ENCODE peak calls at places on chromosome 15, in six cellular contexts. N, S, V, O, I and L are unnamed samples.

GRCh38 chr15:100438570-100438969 is 90.2 kb downstream of the CERS3 start:
- DNase-seq in N (no peak), S (no peak), V (no peak), O (no peak), I (no peak), L (no peak)

GRCh38 chr15:74906450-74907276 is at the start of gene FAM219B:
- DNase-seq in N (peak), S (peak), V (no peak), O (peak), I (peak), L (peak)

GRCh38 chr15:79156704-79157375 is 66.3 kb upstream of the RASGRF1 start:
- DNase-seq in N (no peak), S (no peak), V (no peak), O (no peak), I (no peak), L (no peak)

GRCh38 chr15:57919754-57920153 is 145.8 kb downstream of the ALDH1A2 start:
- DNase-seq in N (no peak), S (no peak), V (no peak), O (no peak), I (no peak), L (no peak)

GRCh38 chr15:50685191-50685975 is 1.2 kb downstream of the TRPM7 start:
- DNase-seq in N (peak), S (no peak), V (no peak), O (no peak), I (no peak), L (peak)

GRCh38 chr15:70281811-70282307 is 184.1 kb upstream of the TLE3 start:
- DNase-seq in N (peak), S (no peak), V (no peak), O (no peak), I (no peak), L (peak)

GRCh38 chr15:75721462-75721922 is 8.8 kb upstream of the CSPG4 start:
- DNase-seq in N (no peak), S (no peak), V (no peak), O (no peak), I (no peak), L (no peak)

GRCh38 chr15:68389041-68389930 is 42.7 kb downstream of the ITGA11 start:
- DNase-seq in N (no peak), S (peak), V (no peak), O (no peak), I (no peak), L (no peak)

GRCh38 chr15:82750831-82751181 is 41.1 kb upstream of the AP3B2 start:
- DNase-seq in N (no peak), S (no peak), V (no peak), O (peak), I (no peak), L (no peak)

GRCh38 chr15:99423186-99424130 is 142.3 kb upstream of the MEF2A start:
- DNase-seq in N (no peak), S (no peak), V (no peak), O (no peak), I (no peak), L (no peak)

GRCh38 chr15:69080203-69080957 is 65.9 kb downstream of the NOX5 start:
- DNase-seq in N (no peak), S (peak), V (no peak), O (peak), I (no peak), L (no peak)

GRCh38 chr15:45424429-45424828 is 46.1 kb upstream of the GATM start:
- DNase-seq in N (no peak), S (no peak), V (no peak), O (no peak), I (no peak), L (no peak)

GRCh38 chr15:68439506-68439905 is 7.5 kb upstream of the ITGA11 start:
- DNase-seq in N (no peak), S (peak), V (no peak), O (peak), I (no peak), L (no peak)

GRCh38 chr15:43769584-43770228 is 7.1 kb downstream of the ELL3 start:
- DNase-seq in N (peak), S (peak), V (peak), O (peak), I (no peak), L (peak)

GRCh38 chr15:25730918-25731317 is 132.2 kb downstream of the ATP10A start:
- DNase-seq in N (no peak), S (no peak), V (no peak), O (no peak), I (no peak), L (no peak)

GRCh38 chr15:75468908-75469307 is 17.4 kb upstream of the SIN3A start:
- DNase-seq in N (no peak), S (no peak), V (no peak), O (no peak), I (no peak), L (no peak)

GRCh38 chr15:82890338-82891024 is 62.0 kb downstream of the HOMER2 start:
- DNase-seq in N (peak), S (no peak), V (no peak), O (no peak), I (no peak), L (no peak)

GRCh38 chr15:65336369-65336766 is 31.9 kb downstream of the RNU5B-1 start:
- DNase-seq in N (no peak), S (no peak), V (no peak), O (no peak), I (no peak), L (no peak)

GRCh38 chr15:63385911-63386531 is 4.4 kb upstream of the CA12 start:
- DNase-seq in N (no peak), S (no peak), V (no peak), O (no peak), I (no peak), L (no peak)

GRCh38 chr15:85589873-85590272 is 204.9 kb downstream of the KLHL25 start:
- DNase-seq in N (peak), S (no peak), V (no peak), O (no peak), I (no peak), L (peak)

GRCh38 chr15:94840794-94841587 is 609.6 kb downstream of the MCTP2 start:
- DNase-seq in N (peak), S (no peak), V (no peak), O (no peak), I (no peak), L (peak)

GRCh38 chr15:57485869-57486268 is 105.8 kb upstream of the MYZAP start:
- DNase-seq in N (peak), S (peak), V (peak), O (peak), I (no peak), L (peak)

GRCh38 chr15:70274908-70275307 is 177.2 kb upstream of the TLE3 start:
- DNase-seq in N (no peak), S (no peak), V (no peak), O (no peak), I (no peak), L (no peak)

GRCh38 chr15:98923159-98923558 is 84.4 kb downstream of the PGPEP1L start:
- DNase-seq in N (no peak), S (no peak), V (no peak), O (no peak), I (no peak), L (no peak)

GRCh38 chr15:82810061-82810862 is 834 bp downstream of the WHAMM start:
- DNase-seq in N (peak), S (peak), V (no peak), O (peak), I (peak), L (peak)

GRCh38 chr15:68667800-68668625 is 89.2 kb downstream of the CORO2B start:
- DNase-seq in N (no peak), S (peak), V (no peak), O (no peak), I (no peak), L (no peak)

GRCh38 chr15:51499379-51499976 is 123.1 kb downstream of the DMXL2 start:
- DNase-seq in N (peak), S (no peak), V (no peak), O (peak), I (no peak), L (peak)

GRCh38 chr15:36601497-36601932 is 22.1 kb downstream of the CDIN1 start:
- DNase-seq in N (peak), S (no peak), V (no peak), O (no peak), I (no peak), L (peak)

GRCh38 chr15:38226867-38227266 is 25.8 kb upstream of the SPRED1 start:
- DNase-seq in N (peak), S (no peak), V (no peak), O (peak), I (no peak), L (peak)

DNA sequence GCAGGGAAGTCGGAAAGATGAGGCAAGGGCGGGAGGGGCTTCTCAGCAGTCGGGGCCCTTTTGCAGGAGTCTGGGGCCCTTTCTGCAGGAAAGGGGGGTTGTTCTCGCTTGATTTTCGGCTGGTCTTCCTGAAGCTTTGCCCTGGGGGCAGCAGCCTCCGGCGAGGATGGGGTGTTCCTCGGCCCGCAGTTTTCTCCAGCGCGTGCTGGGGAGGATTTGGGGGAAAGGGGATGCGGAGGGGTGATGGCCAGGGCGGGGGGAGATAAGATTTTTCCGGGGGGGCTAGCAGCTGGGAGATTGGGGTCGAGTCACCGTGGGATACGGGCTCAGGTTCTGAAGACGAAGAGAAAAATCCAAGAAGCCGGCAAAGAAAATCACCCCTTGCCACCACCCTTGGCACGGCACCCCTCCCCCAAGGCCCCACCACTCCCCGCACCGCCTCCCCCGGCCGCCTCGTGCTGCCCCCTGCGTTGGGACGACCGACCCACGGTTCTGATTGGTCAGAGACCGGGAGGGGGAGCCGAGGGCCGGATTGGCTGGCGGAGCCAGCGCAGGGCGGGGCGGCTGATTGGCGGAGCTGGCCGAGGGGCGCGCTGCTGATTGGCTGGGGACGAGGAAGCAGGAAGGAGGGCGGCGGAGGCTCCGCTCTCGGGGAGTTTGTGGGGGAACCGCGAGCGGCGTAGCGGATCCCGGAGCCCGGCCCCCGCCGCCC is at the start of gene BAHD1:
- DNase-seq in N (peak), S (peak), V (peak), O (peak), I (peak), L (peak)
- H2AK5ac ChIP-seq in N (peak), S (no peak), V (peak), O (no peak), I (peak), L (no peak)

GRCh38 chr15:101514318-101514717 is 24.8 kb upstream of the PCSK6 start:
- DNase-seq in N (no peak), S (no peak), V (no peak), O (no peak), I (no peak), L (no peak)
- H4K91ac ChIP-seq in N (no peak), S (no peak), V (no peak), O (no peak), I (no peak), L (no peak)

GRCh38 chr15:73892446-73893226 is 19.3 kb downstream of the TBC1D21 start:
- DNase-seq in N (no peak), S (peak), V (no peak), O (no peak), I (no peak), L (no peak)
- H2AK5ac ChIP-seq in N (no peak), S (no peak), V (no peak), O (no peak), I (peak), L (no peak)

GRCh38 chr15:39785139-39785538 is 2.5 kb upstream of the FSIP1 start:
- DNase-seq in N (no peak), S (no peak), V (no peak), O (no peak), I (no peak), L (no peak)
- H4K91ac ChIP-seq in N (no peak), S (no peak), V (no peak), O (no peak), I (no peak), L (no peak)

DNA sequence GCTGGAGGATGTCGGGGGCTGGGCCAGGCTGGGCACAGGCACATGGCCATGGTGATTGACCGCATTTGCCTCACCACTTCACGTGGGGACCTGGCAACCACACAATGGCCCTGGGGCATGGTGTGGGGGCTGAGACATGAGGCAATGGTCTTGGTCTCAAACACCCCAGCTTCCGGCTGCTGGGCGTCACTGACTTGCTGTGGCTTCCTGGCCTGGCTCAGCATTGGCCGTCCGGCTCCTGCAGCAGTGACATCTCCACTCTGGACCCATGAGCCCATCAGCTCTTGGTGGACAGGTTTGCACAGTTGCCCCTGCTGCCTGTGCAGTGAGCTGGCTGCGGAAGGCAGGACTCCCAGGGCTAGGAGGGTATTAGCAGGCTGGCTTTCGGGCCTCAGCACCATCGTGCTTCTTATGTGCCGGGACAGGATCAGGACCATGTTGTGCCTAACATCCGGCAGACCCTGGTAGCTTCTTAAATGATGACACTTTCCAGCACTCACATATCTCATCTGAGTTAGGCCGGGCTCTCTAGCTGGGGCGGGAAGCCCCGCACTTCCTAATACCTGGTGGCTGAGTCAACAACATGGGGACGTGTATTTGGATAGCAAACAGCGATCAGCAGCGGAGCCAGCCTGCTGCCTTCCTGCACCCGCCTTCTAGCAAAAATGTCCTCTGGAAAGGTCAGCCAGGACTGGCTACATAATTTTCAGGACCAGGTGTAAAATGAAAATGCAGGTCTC is 34.1 kb downstream of the ZNF710 start:
- DNase-seq in N (peak), S (no peak), V (no peak), O (peak), I (no peak), L (peak)
- H2AK5ac ChIP-seq in N (peak), S (no peak), V (peak), O (no peak), I (peak), L (peak)

GRCh38 chr15:67158367-67158766 is 93.0 kb downstream of the SMAD3 start:
- DNase-seq in N (no peak), S (no peak), V (no peak), O (no peak), I (no peak), L (no peak)

GRCh38 chr15:67161412-67161811 is 93.0 kb downstream of the AAGAB start:
- DNase-seq in N (no peak), S (no peak), V (no peak), O (no peak), I (no peak), L (no peak)

GRCh38 chr15:67156426-67156825 is 91.0 kb downstream of the SMAD3 start:
- DNase-seq in N (no peak), S (no peak), V (no peak), O (peak), I (no peak), L (no peak)

GRCh38 chr15:67156834-67157233 is 91.4 kb downstream of the SMAD3 start:
- DNase-seq in N (no peak), S (no peak), V (no peak), O (no peak), I (no peak), L (no peak)

DNA sequence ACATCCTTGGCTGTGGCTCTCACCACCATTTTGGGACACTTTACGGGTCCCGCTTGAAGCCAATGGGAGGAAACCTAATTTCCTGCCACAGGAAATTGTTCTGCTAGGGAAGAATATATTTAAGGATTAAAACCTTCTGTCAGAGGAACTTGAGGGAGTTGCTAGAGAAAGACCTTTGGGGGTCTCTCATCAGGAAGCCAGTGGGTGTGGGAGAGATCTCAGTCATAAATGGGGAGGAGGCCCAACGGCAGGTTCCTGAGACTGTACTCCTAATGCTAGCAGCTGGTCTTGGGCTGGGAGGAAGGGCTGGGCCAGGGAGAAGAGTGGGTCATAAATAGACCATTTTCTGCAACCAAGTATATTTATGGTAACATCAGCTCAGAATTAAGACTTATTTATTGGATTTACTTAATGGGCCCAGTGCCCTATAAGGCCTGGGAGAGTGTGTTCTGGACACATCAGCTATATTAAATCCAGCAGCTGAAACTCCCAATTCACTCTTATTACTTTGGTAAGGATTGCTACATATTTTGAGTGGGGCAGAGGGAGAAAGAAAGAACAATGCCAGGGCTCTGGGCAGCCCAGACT is 92.5 kb downstream of the SMAD3 start:
- DNase-seq in N (no peak), S (no peak), V (no peak), O (no peak), I (no peak), L (no peak)
- H4K91ac ChIP-seq in N (no peak), S (no peak), V (peak), O (no peak), I (no peak), L (no peak)